ENCODE peak calls at places on chromosomes 5 and 9, in eight cellular contexts. One of them, this sample, is unnamed.
A peak's percentile ranks its signal among the peaks of the same experiment; 100 is the strongest.

GRCh38 chr5:94623877-94624276 is 5.4 kb downstream of the SLF1 start:
- DNase-seq in dorsolateral prefrontal cortex: no peak
- DNase-seq in H1: no peak
- DNase-seq in CD4-positive, CD25-positive, alpha-beta regulatory T cell: no peak
- DNase-seq in uterus: no peak
- DNase-seq in SJSA1: no peak
- DNase-seq in CD8-positive, alpha-beta memory T cell: no peak
- DNase-seq in H9: no peak
- DNase-seq in this sample: no peak

GRCh38 chr5:122311400-122311887 is 593 bp upstream of the SNCAIP start:
- DNase-seq in SJSA1: no peak
- DNase-seq in CD8-positive, alpha-beta memory T cell: no peak
- DNase-seq in uterus: peak; percentile 31
- DNase-seq in dorsolateral prefrontal cortex: no peak
- DNase-seq in H9: peak; percentile 55
- DNase-seq in CD4-positive, CD25-positive, alpha-beta regulatory T cell: no peak
- DNase-seq in H1: no peak
- DNase-seq in this sample: no peak

GRCh38 chr5:137304227-137304874 is 194.8 kb downstream of the SPOCK1 start:
- DNase-seq in uterus: no peak
- DNase-seq in CD4-positive, CD25-positive, alpha-beta regulatory T cell: no peak
- DNase-seq in H9: no peak
- DNase-seq in SJSA1: no peak
- DNase-seq in CD8-positive, alpha-beta memory T cell: no peak
- DNase-seq in H1: no peak
- DNase-seq in dorsolateral prefrontal cortex: no peak
- DNase-seq in this sample: no peak

GRCh38 chr5:56269216-56269927 is 36.2 kb upstream of the ANKRD55 start:
- DNase-seq in dorsolateral prefrontal cortex: no peak
- DNase-seq in CD8-positive, alpha-beta memory T cell: no peak
- DNase-seq in H1: no peak
- DNase-seq in CD4-positive, CD25-positive, alpha-beta regulatory T cell: peak; percentile 32
- DNase-seq in H9: peak; percentile 37
- DNase-seq in SJSA1: peak; percentile 55
- DNase-seq in uterus: peak; percentile 43
- DNase-seq in this sample: no peak

GRCh38 chr9:76297721-76298239 is 96.4 kb downstream of the RFK start:
- DNase-seq in SJSA1: no peak
- DNase-seq in H1: no peak
- DNase-seq in uterus: peak; percentile 52
- DNase-seq in dorsolateral prefrontal cortex: no peak
- DNase-seq in CD4-positive, CD25-positive, alpha-beta regulatory T cell: no peak
- DNase-seq in CD8-positive, alpha-beta memory T cell: no peak
- DNase-seq in H9: no peak
- DNase-seq in this sample: no peak

GRCh38 chr5:56055287-56055686 is 60.5 kb upstream of the IL6ST start:
- DNase-seq in H9: no peak
- DNase-seq in CD8-positive, alpha-beta memory T cell: no peak
- DNase-seq in uterus: no peak
- DNase-seq in SJSA1: no peak
- DNase-seq in dorsolateral prefrontal cortex: no peak
- DNase-seq in H1: no peak
- DNase-seq in CD4-positive, CD25-positive, alpha-beta regulatory T cell: no peak
- DNase-seq in this sample: no peak

GRCh38 chr5:109413463-109413862 is 3.7 kb upstream of the PJA2 start:
- DNase-seq in H1: no peak
- DNase-seq in uterus: no peak
- DNase-seq in H9: no peak
- DNase-seq in SJSA1: no peak
- DNase-seq in dorsolateral prefrontal cortex: no peak
- DNase-seq in CD4-positive, CD25-positive, alpha-beta regulatory T cell: no peak
- DNase-seq in CD8-positive, alpha-beta memory T cell: no peak
- DNase-seq in this sample: no peak

GRCh38 chr9:125763373-125763772 is 16.2 kb downstream of the PBX3 start:
- DNase-seq in CD8-positive, alpha-beta memory T cell: no peak
- DNase-seq in H1: no peak
- DNase-seq in dorsolateral prefrontal cortex: no peak
- DNase-seq in H9: no peak
- DNase-seq in SJSA1: no peak
- DNase-seq in CD4-positive, CD25-positive, alpha-beta regulatory T cell: no peak
- DNase-seq in uterus: no peak
- DNase-seq in this sample: no peak

GRCh38 chr5:110275878-110276277 is 450.6 kb downstream of the TMEM232 start:
- DNase-seq in H9: no peak
- DNase-seq in CD8-positive, alpha-beta memory T cell: no peak
- DNase-seq in CD4-positive, CD25-positive, alpha-beta regulatory T cell: no peak
- DNase-seq in uterus: no peak
- DNase-seq in dorsolateral prefrontal cortex: no peak
- DNase-seq in H1: no peak
- DNase-seq in SJSA1: no peak
- DNase-seq in this sample: no peak

GRCh38 chr5:142748568-142749249 is 21.5 kb upstream of the ARHGAP26 start:
- DNase-seq in SJSA1: no peak
- DNase-seq in CD4-positive, CD25-positive, alpha-beta regulatory T cell: peak; percentile 49
- DNase-seq in uterus: no peak
- DNase-seq in H9: peak; percentile 57
- DNase-seq in H1: no peak
- DNase-seq in CD8-positive, alpha-beta memory T cell: peak; percentile 31
- DNase-seq in dorsolateral prefrontal cortex: peak; percentile 48
- DNase-seq in this sample: peak; percentile 62

GRCh38 chr9:33419904-33420303 is 17.5 kb upstream of the AQP7 start:
- DNase-seq in CD8-positive, alpha-beta memory T cell: no peak
- DNase-seq in CD4-positive, CD25-positive, alpha-beta regulatory T cell: no peak
- DNase-seq in uterus: no peak
- DNase-seq in H1: no peak
- DNase-seq in SJSA1: no peak
- DNase-seq in H9: no peak
- DNase-seq in dorsolateral prefrontal cortex: no peak
- DNase-seq in this sample: no peak

GRCh38 chr5:147455321-147455720 is 54.5 kb downstream of the DPYSL3 start:
- DNase-seq in H9: no peak
- DNase-seq in CD8-positive, alpha-beta memory T cell: no peak
- DNase-seq in SJSA1: no peak
- DNase-seq in dorsolateral prefrontal cortex: no peak
- DNase-seq in H1: no peak
- DNase-seq in CD4-positive, CD25-positive, alpha-beta regulatory T cell: no peak
- DNase-seq in uterus: peak; percentile 86
- DNase-seq in this sample: no peak

GRCh38 chr9:22158983-22159382 is 149.9 kb upstream of the CDKN2B start:
- DNase-seq in dorsolateral prefrontal cortex: no peak
- DNase-seq in uterus: peak; percentile 73
- DNase-seq in H9: no peak
- DNase-seq in H1: no peak
- DNase-seq in SJSA1: no peak
- DNase-seq in CD4-positive, CD25-positive, alpha-beta regulatory T cell: no peak
- DNase-seq in CD8-positive, alpha-beta memory T cell: no peak
- DNase-seq in this sample: peak; percentile 86

GRCh38 chr9:6243746-6244145 is 28.1 kb downstream of the IL33 start:
- DNase-seq in SJSA1: peak; percentile 59
- DNase-seq in H9: no peak
- DNase-seq in dorsolateral prefrontal cortex: no peak
- DNase-seq in uterus: no peak
- DNase-seq in CD8-positive, alpha-beta memory T cell: no peak
- DNase-seq in H1: no peak
- DNase-seq in CD4-positive, CD25-positive, alpha-beta regulatory T cell: no peak
- DNase-seq in this sample: no peak

GRCh38 chr9:18438300-18438925 is 35.5 kb upstream of the ADAMTSL1 start:
- DNase-seq in CD4-positive, CD25-positive, alpha-beta regulatory T cell: no peak
- DNase-seq in SJSA1: peak; percentile 41
- DNase-seq in dorsolateral prefrontal cortex: peak; percentile 59
- DNase-seq in H1: peak; percentile 25
- DNase-seq in H9: peak; percentile 72
- DNase-seq in CD8-positive, alpha-beta memory T cell: no peak
- DNase-seq in uterus: peak; percentile 71
- DNase-seq in this sample: peak; percentile 42

DNA sequence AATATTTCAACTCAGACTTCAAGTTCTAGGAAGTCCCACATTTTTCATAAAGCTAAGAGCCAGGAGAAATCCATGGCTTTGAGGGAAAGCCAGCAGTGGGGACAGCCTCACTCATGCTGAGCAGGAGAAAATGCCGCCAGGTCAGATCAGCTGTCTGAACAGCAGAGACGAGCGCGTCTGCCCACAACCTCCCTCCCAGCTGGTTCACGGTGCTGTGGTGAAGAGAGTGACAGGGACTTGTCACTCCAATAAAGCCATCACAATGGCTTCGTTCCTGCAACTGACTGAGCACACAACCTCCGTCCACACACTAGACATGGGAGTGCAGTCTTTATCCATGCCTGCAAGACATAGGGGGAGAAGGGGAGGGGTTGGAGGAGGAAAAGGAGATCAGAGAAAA is 207.0 kb downstream of the GABBR2 start:
- DNase-seq in H1: no peak
- DNase-seq in CD8-positive, alpha-beta memory T cell: no peak
- DNase-seq in CD4-positive, CD25-positive, alpha-beta regulatory T cell: no peak
- DNase-seq in SJSA1: peak; percentile 19
- DNase-seq in H9: peak; percentile 23
- DNase-seq in dorsolateral prefrontal cortex: no peak
- DNase-seq in uterus: no peak
- DNase-seq in this sample: no peak
- H3K27ac ChIP-seq in H1: no peak overlapping the region
- H3K27ac ChIP-seq in CD8-positive, alpha-beta memory T cell: no peak overlapping the region
- H3K27ac ChIP-seq in CD4-positive, CD25-positive, alpha-beta regulatory T cell: no peak overlapping the region
- H3K27ac ChIP-seq in SJSA1: no peak overlapping the region
- H3K27ac ChIP-seq in H9: no peak overlapping the region
- H3K27ac ChIP-seq in dorsolateral prefrontal cortex: no peak overlapping the region
- H3K27ac ChIP-seq in uterus: no peak overlapping the region
- H3K27ac ChIP-seq in this sample: peak overlapping the region; percentile 76

DNA sequence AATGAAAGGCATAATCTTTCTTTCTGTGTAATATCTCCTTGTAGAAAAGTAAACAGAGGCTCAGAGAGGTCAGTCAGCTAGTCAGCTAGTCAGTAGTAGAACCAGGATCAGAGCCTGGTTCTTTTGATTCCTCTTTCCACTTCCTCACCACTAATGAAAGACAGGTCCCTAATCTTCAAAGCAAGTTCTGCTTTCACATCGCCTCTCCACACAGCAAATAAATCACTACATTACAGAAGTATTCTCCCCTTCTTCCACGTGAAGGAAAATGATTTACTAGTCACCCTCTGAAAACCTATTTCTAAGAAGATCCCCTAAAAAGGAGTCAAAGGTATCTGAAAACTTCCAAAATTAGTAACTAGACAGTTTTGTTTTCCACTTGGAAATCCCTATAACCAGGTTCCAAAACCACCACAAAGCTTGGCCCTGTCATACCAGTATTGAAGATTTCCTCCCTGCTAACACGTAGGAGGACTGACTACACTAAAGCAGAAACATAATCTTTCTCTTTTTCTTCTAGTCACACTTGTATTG is 140.5 kb upstream of the TARS1 start:
- DNase-seq in CD4-positive, CD25-positive, alpha-beta regulatory T cell: no peak
- DNase-seq in H9: no peak
- DNase-seq in CD8-positive, alpha-beta memory T cell: no peak
- DNase-seq in uterus: no peak
- DNase-seq in SJSA1: no peak
- DNase-seq in dorsolateral prefrontal cortex: no peak
- DNase-seq in H1: no peak
- DNase-seq in this sample: no peak
- H3K27ac ChIP-seq in CD4-positive, CD25-positive, alpha-beta regulatory T cell: no peak overlapping the region
- H3K27ac ChIP-seq in H9: no peak overlapping the region
- H3K27ac ChIP-seq in CD8-positive, alpha-beta memory T cell: no peak overlapping the region
- H3K27ac ChIP-seq in uterus: peak overlapping the region; percentile 47
- H3K27ac ChIP-seq in SJSA1: peak overlapping the region; percentile 21
- H3K27ac ChIP-seq in dorsolateral prefrontal cortex: no peak overlapping the region
- H3K27ac ChIP-seq in H1: no peak overlapping the region
- H3K27ac ChIP-seq in this sample: peak overlapping the region; percentile 19

DNA sequence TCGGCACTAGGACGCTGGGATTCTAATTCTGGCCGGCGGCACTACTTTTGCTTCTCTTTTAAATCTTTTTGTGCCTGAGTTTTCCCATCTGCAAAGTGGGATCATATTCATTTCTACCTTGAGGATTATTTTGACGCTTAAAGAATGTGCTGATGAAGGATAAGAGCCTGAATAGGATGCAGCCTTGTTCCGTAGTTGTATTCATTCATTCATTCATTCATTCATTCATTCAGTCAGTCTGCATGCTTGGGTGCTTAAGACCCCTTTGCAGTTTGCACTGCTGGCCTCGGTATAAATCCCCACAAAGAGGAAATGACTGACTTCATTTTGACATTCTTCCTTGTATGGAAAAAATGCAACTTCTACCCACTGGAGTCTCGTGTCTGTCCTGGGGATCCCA is 62.4 kb downstream of the PPARGC1B start:
- DNase-seq in SJSA1: no peak
- DNase-seq in dorsolateral prefrontal cortex: no peak
- DNase-seq in CD4-positive, CD25-positive, alpha-beta regulatory T cell: no peak
- DNase-seq in uterus: no peak
- DNase-seq in H1: no peak
- DNase-seq in H9: no peak
- DNase-seq in CD8-positive, alpha-beta memory T cell: no peak
- DNase-seq in this sample: no peak
- H3K27ac ChIP-seq in SJSA1: no peak overlapping the region
- H3K27ac ChIP-seq in dorsolateral prefrontal cortex: peak overlapping the region; percentile 47
- H3K27ac ChIP-seq in CD4-positive, CD25-positive, alpha-beta regulatory T cell: no peak overlapping the region
- H3K27ac ChIP-seq in uterus: peak overlapping the region; percentile 69
- H3K27ac ChIP-seq in H1: no peak overlapping the region
- H3K27ac ChIP-seq in H9: no peak overlapping the region
- H3K27ac ChIP-seq in CD8-positive, alpha-beta memory T cell: no peak overlapping the region
- H3K27ac ChIP-seq in this sample: no peak overlapping the region

DNA sequence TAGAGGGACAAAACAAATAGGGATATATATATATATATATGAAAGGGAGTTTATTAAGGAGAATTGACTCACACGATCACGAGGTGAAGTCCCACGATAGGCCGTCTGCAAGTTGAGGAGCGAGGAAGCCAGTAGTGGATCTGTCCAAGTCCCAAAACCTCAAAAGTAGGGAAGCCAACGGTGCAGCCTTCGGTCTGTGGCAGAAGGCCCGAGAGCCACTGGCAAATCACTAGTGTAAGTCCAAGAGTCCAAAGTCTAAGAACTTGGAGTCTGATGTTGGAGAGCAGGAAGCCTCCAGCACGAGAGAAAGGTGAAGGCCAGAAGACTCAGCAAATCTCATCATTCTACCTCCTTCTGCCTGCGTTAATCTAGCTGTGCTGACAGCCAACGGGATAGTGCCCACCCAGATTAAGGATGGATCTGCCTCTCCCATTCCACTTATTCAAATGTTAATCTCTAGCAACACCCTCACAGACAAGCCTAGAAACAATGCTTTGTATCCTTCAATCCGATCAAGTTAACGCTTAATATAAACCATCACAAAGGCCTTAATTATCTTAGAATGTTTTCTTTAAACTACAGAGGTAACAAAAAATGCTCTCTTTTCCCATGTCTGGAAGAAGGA is 23.8 kb upstream of the DAB2 start:
- DNase-seq in CD4-positive, CD25-positive, alpha-beta regulatory T cell: no peak
- DNase-seq in SJSA1: no peak
- DNase-seq in uterus: no peak
- DNase-seq in dorsolateral prefrontal cortex: no peak
- DNase-seq in H1: no peak
- DNase-seq in CD8-positive, alpha-beta memory T cell: no peak
- DNase-seq in H9: no peak
- DNase-seq in this sample: no peak
- H3K27ac ChIP-seq in CD4-positive, CD25-positive, alpha-beta regulatory T cell: no peak overlapping the region
- H3K27ac ChIP-seq in SJSA1: no peak overlapping the region
- H3K27ac ChIP-seq in uterus: no peak overlapping the region
- H3K27ac ChIP-seq in dorsolateral prefrontal cortex: no peak overlapping the region
- H3K27ac ChIP-seq in H1: no peak overlapping the region
- H3K27ac ChIP-seq in CD8-positive, alpha-beta memory T cell: no peak overlapping the region
- H3K27ac ChIP-seq in H9: no peak overlapping the region
- H3K27ac ChIP-seq in this sample: no peak overlapping the region